ENCODE peak calls at places on chromosomes 2 and 18, in seven cellular contexts. C is colonic mucosa; O is heart right ventricle; M is CD4-positive, alpha-beta memory T cell; G is AG09309; I is lung; W is OCI-LY7. Q is an unnamed sample.
A peak's percentile ranks its signal among the peaks of the same experiment; 100 is the strongest.

GRCh38 chr2:64274399-64275173 is 130.4 kb upstream of the PELI1 start:
- DNase-seq in C (no peak), O (no peak), M (no peak), G (no peak), I (no peak), W (no peak), Q (no peak)

GRCh38 chr2:119059940-119060339 is 98.6 kb downstream of the C1QL2 start:
- DNase-seq in C (no peak), O (no peak), M (no peak), G (no peak), I (no peak), W (no peak), Q (no peak)

GRCh38 chr2:127561371-127561770 is 25.9 kb downstream of the MYO7B start:
- DNase-seq in C (no peak), O (no peak), M (no peak), G (no peak), I (no peak), W (no peak), Q (no peak)

GRCh38 chr2:45745231-45745630 is 93.8 kb downstream of the PRKCE start:
- DNase-seq in C (peak; percentile 63), O (no peak), M (no peak), G (no peak), I (no peak), W (no peak), Q (no peak)

GRCh38 chr2:84770280-84770679 is 110.6 kb downstream of the TRABD2A start:
- DNase-seq in C (no peak), O (no peak), M (no peak), G (no peak), I (no peak), W (no peak), Q (no peak)

GRCh38 chr2:136495636-136496035 is 269.7 kb upstream of the THSD7B start:
- DNase-seq in C (no peak), O (no peak), M (no peak), G (no peak), I (no peak), W (peak; percentile 4), Q (no peak)

GRCh38 chr2:189363559-189363958 is 77.7 kb upstream of the WDR75 start:
- DNase-seq in C (no peak), O (no peak), M (no peak), G (no peak), I (no peak), W (no peak), Q (no peak)

GRCh38 chr2:152491139-152491472 is 156.1 kb downstream of the FMNL2 start:
- DNase-seq in C (no peak), O (peak; percentile 26), M (no peak), G (no peak), I (no peak), W (no peak), Q (no peak)

GRCh38 chr2:216661051-216661450 is 27.8 kb downstream of the IGFBP2 start:
- DNase-seq in C (no peak), O (no peak), M (no peak), G (no peak), I (no peak), W (no peak), Q (no peak)

GRCh38 chr2:121345101-121345500 is 60.1 kb upstream of the TFCP2L1 start:
- DNase-seq in C (no peak), O (no peak), M (no peak), G (no peak), I (no peak), W (no peak), Q (no peak)

GRCh38 chr18:76388891-76389423 is 106.1 kb downstream of the ZNF516 start:
- DNase-seq in C (no peak), O (no peak), M (no peak), G (no peak), I (no peak), W (no peak), Q (peak; percentile 24)

GRCh38 chr2:11068079-11068741 is 87.1 kb upstream of the SLC66A3 start:
- DNase-seq in C (no peak), O (no peak), M (no peak), G (no peak), I (peak; percentile 25), W (no peak), Q (no peak)

GRCh38 chr18:812673-813404 is 797 bp upstream of the YES1 start:
- DNase-seq in C (peak; percentile 80), O (peak; percentile 81), M (peak; percentile 79), G (peak; percentile 59), I (peak; percentile 77), W (no peak), Q (peak; percentile 66)

GRCh38 chr2:31255911-31256571 is 22.1 kb downstream of the EHD3 start:
- DNase-seq in C (no peak), O (no peak), M (no peak), G (no peak), I (no peak), W (peak; percentile 87), Q (no peak)

GRCh38 chr2:149990965-149991364 is 403.4 kb upstream of the MMADHC start:
- DNase-seq in C (no peak), O (no peak), M (no peak), G (no peak), I (no peak), W (no peak), Q (no peak)
- H3K4me3 ChIP-seq in C (no peak overlapping the region), O (no peak overlapping the region), M (no peak overlapping the region), G (no peak overlapping the region), I (no peak overlapping the region), W (no peak overlapping the region), Q (no peak overlapping the region)

GRCh38 chr2:154699560-154699901 is 1.0 kb downstream of the KCNJ3 start:
- DNase-seq in C (no peak), O (no peak), M (no peak), G (no peak), I (no peak), W (no peak), Q (no peak)
- H3K4me3 ChIP-seq in C (no peak overlapping the region), O (peak overlapping the region; percentile 58), M (no peak overlapping the region), G (no peak overlapping the region), I (no peak overlapping the region), W (no peak overlapping the region), Q (peak overlapping the region; percentile 48)

GRCh38 chr18:58045265-58046086 is 1.4 kb downstream of the NEDD4L start:
- DNase-seq in C (peak; percentile 83), O (peak; percentile 8), M (peak; percentile 24), G (no peak), I (peak; percentile 82), W (no peak), Q (peak; percentile 78)

GRCh38 chr18:58047556-58047882 is 3.5 kb downstream of the NEDD4L start:
- DNase-seq in C (no peak), O (no peak), M (no peak), G (no peak), I (no peak), W (no peak), Q (no peak)

GRCh38 chr18:58046087-58046793 is 2.2 kb downstream of the NEDD4L start:
- DNase-seq in C (no peak), O (no peak), M (no peak), G (no peak), I (no peak), W (no peak), Q (no peak)

GRCh38 chr18:58048243-58048642 is 4.2 kb downstream of the NEDD4L start:
- DNase-seq in C (no peak), O (no peak), M (no peak), G (no peak), I (no peak), W (no peak), Q (no peak)

DNA sequence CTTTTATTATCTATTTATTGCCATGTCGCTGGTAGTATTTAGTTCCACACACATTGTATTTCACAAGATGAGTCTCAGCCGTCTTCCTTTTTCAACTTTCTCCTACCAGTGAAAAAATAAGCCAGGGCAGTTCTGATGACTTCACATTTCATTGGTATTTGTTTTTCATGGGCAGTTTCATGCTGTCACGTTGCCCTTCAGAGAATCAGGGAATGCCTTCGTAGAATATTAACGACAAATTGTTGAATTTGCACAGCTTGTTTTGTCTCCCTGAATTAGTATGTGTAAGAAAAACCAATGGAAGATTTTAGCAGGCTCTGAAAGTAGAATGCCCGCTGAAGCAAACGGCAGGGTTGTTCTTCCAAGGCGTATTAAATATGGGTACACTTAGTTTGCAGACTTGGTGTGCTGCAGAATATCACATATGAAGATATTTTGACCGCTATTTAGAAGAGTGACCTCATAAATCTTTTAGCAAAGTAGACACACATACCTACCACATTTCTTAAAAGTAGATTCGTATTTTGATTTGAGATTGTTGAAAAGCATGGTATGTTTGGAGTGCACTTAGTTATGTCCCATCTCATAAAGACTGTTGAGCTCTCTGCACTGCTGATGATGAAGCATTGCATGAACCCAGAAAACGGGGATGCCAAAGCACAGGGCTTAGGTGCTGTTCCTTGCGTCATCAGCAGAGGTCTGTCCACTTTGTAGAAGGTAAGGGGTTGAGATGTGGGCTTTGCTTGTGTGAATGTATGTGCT is 2.9 kb downstream of the NEDD4L start:
- DNase-seq in C (no peak), O (no peak), M (no peak), G (no peak), I (no peak), W (no peak), Q (no peak)
- H3K4me3 ChIP-seq in C (no peak overlapping the region), O (no peak overlapping the region), M (no peak overlapping the region), G (no peak overlapping the region), I (no peak overlapping the region), W (no peak overlapping the region), Q (peak overlapping the region; percentile 91)

DNA sequence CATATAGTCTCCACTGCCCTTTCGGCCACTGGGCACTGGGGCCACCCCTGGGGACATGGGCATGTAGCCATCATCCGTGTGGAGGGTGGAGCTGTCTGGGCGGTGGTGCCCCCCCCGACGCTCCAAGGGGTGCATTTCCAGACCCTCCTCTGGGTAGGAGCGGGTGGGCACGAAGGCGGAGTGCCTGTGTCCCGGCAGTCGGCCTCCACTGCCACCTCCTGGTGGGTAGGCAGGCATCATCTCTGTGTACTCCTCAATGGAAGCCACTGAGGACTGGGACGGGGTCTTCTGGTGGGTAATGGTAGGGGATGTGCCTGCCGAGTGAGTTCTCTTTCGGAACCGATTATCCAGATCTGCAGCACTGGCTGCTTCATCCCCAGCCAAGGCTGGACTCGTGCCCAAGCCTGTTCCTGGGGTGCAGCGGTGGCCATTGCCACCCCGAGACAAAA is 2.8 kb downstream of the IRS1 start:
- DNase-seq in C (peak; percentile 35), O (peak; percentile 27), M (no peak), G (no peak), I (no peak), W (peak; percentile 38), Q (peak; percentile 55)
- H3K4me3 ChIP-seq in C (peak overlapping the region; percentile 68), O (peak overlapping the region; percentile 91), M (no peak overlapping the region), G (peak overlapping the region; percentile 85), I (no peak overlapping the region), W (peak overlapping the region; percentile 6), Q (peak overlapping the region; percentile 62)

GRCh38 chr2:24489942-24490673 is 946 bp upstream of the NCOA1 start:
- DNase-seq in C (peak; percentile 54), O (no peak), M (peak; percentile 5), G (no peak), I (peak; percentile 33), W (no peak), Q (no peak)
- H3K4me3 ChIP-seq in C (peak overlapping the region; percentile 71), O (peak overlapping the region; percentile 86), M (no peak overlapping the region), G (peak overlapping the region; percentile 49), I (no peak overlapping the region), W (peak overlapping the region; percentile 70), Q (peak overlapping the region; percentile 86)

GRCh38 chr2:232538671-232539070 is 821 bp upstream of the CHRNG start:
- DNase-seq in C (no peak), O (no peak), M (no peak), G (no peak), I (no peak), W (no peak), Q (peak; percentile 20)
- H3K4me3 ChIP-seq in C (no peak overlapping the region), O (no peak overlapping the region), M (no peak overlapping the region), G (no peak overlapping the region), I (no peak overlapping the region), W (no peak overlapping the region), Q (no peak overlapping the region)